ENCODE peak calls at places on chromosomes 13 and 19, in nine cellular contexts. P, T, X, F, S, O, J, M and C are unnamed samples. For H3K27me3, the result is how much of the 10 kb centered on the place peaks cover.

GRCh38 chr19:4305659-4306058 is 1.3 kb downstream of the FSD1 start:
- DNase-seq in P (no peak), T (no peak), X (no peak), F (no peak), S (no peak), O (no peak), J (no peak), M (no peak), C (no peak)

GRCh38 chr19:58558066-58558622 is at the start of gene UBE2M:
- DNase-seq in P (no peak), T (peak), X (peak), F (peak), S (no peak), O (peak), J (no peak), M (no peak), C (no peak)

GRCh38 chr19:34976611-34977010 is 12.6 kb upstream of the ZNF792 start:
- DNase-seq in P (no peak), T (no peak), X (no peak), F (no peak), S (no peak), O (no peak), J (no peak), M (no peak), C (no peak)

GRCh38 chr19:15636026-15636425 is 4.7 kb upstream of the CYP4F3 start:
- DNase-seq in P (no peak), T (no peak), X (no peak), F (no peak), S (no peak), O (no peak), J (no peak), M (no peak), C (no peak)

GRCh38 chr13:50038266-50038665 is 23.0 kb downstream of the KCNRG start:
- DNase-seq in P (no peak), T (no peak), X (no peak), F (no peak), S (no peak), O (no peak), J (no peak), M (no peak), C (no peak)

GRCh38 chr13:113001251-113002140 is 32.5 kb downstream of the MCF2L start:
- DNase-seq in P (peak), T (peak), X (peak), F (no peak), S (no peak), O (peak), J (no peak), M (peak), C (no peak)

GRCh38 chr19:46824887-46825730 is 25.5 kb downstream of the AP2S1 start:
- DNase-seq in P (no peak), T (no peak), X (no peak), F (no peak), S (no peak), O (peak), J (no peak), M (no peak), C (no peak)

GRCh38 chr13:108326318-108326717 is 56.8 kb downstream of the TNFSF13B start:
- DNase-seq in P (peak), T (no peak), X (no peak), F (no peak), S (no peak), O (peak), J (no peak), M (no peak), C (no peak)

GRCh38 chr13:73401769-73402168 is 343.0 kb downstream of the KLF5 start:
- DNase-seq in P (no peak), T (no peak), X (no peak), F (no peak), S (no peak), O (no peak), J (no peak), M (no peak), C (no peak)

GRCh38 chr19:7920520-7921301 is 573 bp downstream of the SNAPC2 start:
- DNase-seq in P (peak), T (peak), X (peak), F (peak), S (peak), O (peak), J (peak), M (peak), C (peak)

GRCh38 chr13:84672616-84673015 is 790.3 kb upstream of the SLITRK1 start:
- DNase-seq in P (no peak), T (no peak), X (peak), F (no peak), S (no peak), O (no peak), J (no peak), M (no peak), C (no peak)

GRCh38 chr19:49403404-49404187 is 15.5 kb downstream of the KASH5 start:
- DNase-seq in P (no peak), T (no peak), X (peak), F (no peak), S (no peak), O (no peak), J (no peak), M (peak), C (no peak)

GRCh38 chr13:52447815-52448552 is 2.5 kb downstream of the VPS36 start:
- DNase-seq in P (no peak), T (no peak), X (no peak), F (no peak), S (no peak), O (no peak), J (peak), M (no peak), C (no peak)

GRCh38 chr19:52188822-52189744 is 769 bp upstream of the PPP2R1A start:
- DNase-seq in P (no peak), T (no peak), X (peak), F (no peak), S (no peak), O (no peak), J (peak), M (no peak), C (peak)

GRCh38 chr19:16899566-16900075 is 10.8 kb downstream of the F2RL3 start:
- DNase-seq in P (peak), T (peak), X (no peak), F (no peak), S (no peak), O (peak), J (peak), M (no peak), C (no peak)

GRCh38 chr13:96851856-96852255 is 142.4 kb downstream of the OXGR1 start:
- DNase-seq in P (no peak), T (no peak), X (no peak), F (no peak), S (no peak), O (no peak), J (no peak), M (no peak), C (no peak)

GRCh38 chr19:13195678-13196077 is 45.5 kb downstream of the IER2 start:
- DNase-seq in P (no peak), T (peak), X (peak), F (no peak), S (no peak), O (peak), J (no peak), M (no peak), C (peak)

GRCh38 chr19:54905908-54906511 is at the start of gene NCR1:
- DNase-seq in P (no peak), T (no peak), X (no peak), F (no peak), S (peak), O (no peak), J (no peak), M (no peak), C (peak)

GRCh38 chr19:55085923-55086715 is 10.4 kb downstream of the EPS8L1 start:
- DNase-seq in P (no peak), T (no peak), X (no peak), F (no peak), S (no peak), O (no peak), J (no peak), M (no peak), C (no peak)

GRCh38 chr13:28220166-28220565 is 81.8 kb downstream of the PAN3 start:
- DNase-seq in P (peak), T (no peak), X (no peak), F (no peak), S (no peak), O (no peak), J (peak), M (peak), C (no peak)

GRCh38 chr13:44955421-44955820 is 33.9 kb downstream of the NUFIP1 start:
- DNase-seq in P (peak), T (peak), X (peak), F (no peak), S (no peak), O (peak), J (no peak), M (no peak), C (no peak)

GRCh38 chr13:25783480-25784081 is 268.2 kb downstream of the SHISA2 start:
- DNase-seq in P (no peak), T (no peak), X (no peak), F (no peak), S (no peak), O (no peak), J (no peak), M (no peak), C (no peak)

GRCh38 chr19:6616011-6616410 is 25.1 kb upstream of the CD70 start:
- DNase-seq in P (peak), T (no peak), X (no peak), F (no peak), S (no peak), O (no peak), J (peak), M (no peak), C (no peak)

GRCh38 chr19:39351537-39352037 is 9.4 kb downstream of the SAMD4B start:
- DNase-seq in P (peak), T (no peak), X (no peak), F (no peak), S (no peak), O (no peak), J (no peak), M (peak), C (no peak)

GRCh38 chr19:20315543-20315942 is 148.5 kb downstream of the ZNF486 start:
- DNase-seq in P (no peak), T (no peak), X (no peak), F (no peak), S (no peak), O (no peak), J (no peak), M (no peak), C (no peak)

GRCh38 chr19:10295847-10296591 is 6.3 kb downstream of the ICAM5 start:
- DNase-seq in P (no peak), T (no peak), X (no peak), F (no peak), S (no peak), O (no peak), J (no peak), M (no peak), C (no peak)

GRCh38 chr19:10292789-10293636 is 3.3 kb downstream of the ICAM5 start:
- DNase-seq in P (no peak), T (no peak), X (peak), F (no peak), S (no peak), O (no peak), J (no peak), M (no peak), C (no peak)

GRCh38 chr19:10293637-10294367 is 4.0 kb downstream of the ICAM5 start:
- DNase-seq in P (no peak), T (no peak), X (no peak), F (no peak), S (no peak), O (no peak), J (no peak), M (no peak), C (no peak)

GRCh38 chr19:10295305-10295846 is 5.6 kb downstream of the ICAM5 start:
- DNase-seq in P (peak), T (peak), X (peak), F (no peak), S (no peak), O (no peak), J (no peak), M (no peak), C (peak)

GRCh38 chr19:10294368-10294697 is 4.6 kb downstream of the ICAM5 start:
- DNase-seq in P (no peak), T (no peak), X (peak), F (no peak), S (no peak), O (no peak), J (no peak), M (no peak), C (no peak)
- H3K27me3 ChIP-seq in P (half or more), T (half or more), X (under half), F (under half), S (under half), O (under half), J (under half), M (under half), C (half or more)

GRCh38 chr19:33302175-33302973 is at the start of gene CEBPA:
- DNase-seq in P (peak), T (peak), X (peak), F (peak), S (peak), O (peak), J (peak), M (peak), C (peak)
- H3K27me3 ChIP-seq in P (under half), T (under half), X (under half), F (under half), S (under half), O (under half), J (under half), M (half or more), C (under half)

GRCh38 chr13:92365904-92366303 is 860.7 kb upstream of the GPC6 start:
- DNase-seq in P (peak), T (no peak), X (no peak), F (no peak), S (no peak), O (no peak), J (no peak), M (no peak), C (no peak)
- H3K27me3 ChIP-seq in P (under half), T (under half), X (under half), F (under half), S (under half), O (under half), J (under half), M (under half), C (under half)

DNA sequence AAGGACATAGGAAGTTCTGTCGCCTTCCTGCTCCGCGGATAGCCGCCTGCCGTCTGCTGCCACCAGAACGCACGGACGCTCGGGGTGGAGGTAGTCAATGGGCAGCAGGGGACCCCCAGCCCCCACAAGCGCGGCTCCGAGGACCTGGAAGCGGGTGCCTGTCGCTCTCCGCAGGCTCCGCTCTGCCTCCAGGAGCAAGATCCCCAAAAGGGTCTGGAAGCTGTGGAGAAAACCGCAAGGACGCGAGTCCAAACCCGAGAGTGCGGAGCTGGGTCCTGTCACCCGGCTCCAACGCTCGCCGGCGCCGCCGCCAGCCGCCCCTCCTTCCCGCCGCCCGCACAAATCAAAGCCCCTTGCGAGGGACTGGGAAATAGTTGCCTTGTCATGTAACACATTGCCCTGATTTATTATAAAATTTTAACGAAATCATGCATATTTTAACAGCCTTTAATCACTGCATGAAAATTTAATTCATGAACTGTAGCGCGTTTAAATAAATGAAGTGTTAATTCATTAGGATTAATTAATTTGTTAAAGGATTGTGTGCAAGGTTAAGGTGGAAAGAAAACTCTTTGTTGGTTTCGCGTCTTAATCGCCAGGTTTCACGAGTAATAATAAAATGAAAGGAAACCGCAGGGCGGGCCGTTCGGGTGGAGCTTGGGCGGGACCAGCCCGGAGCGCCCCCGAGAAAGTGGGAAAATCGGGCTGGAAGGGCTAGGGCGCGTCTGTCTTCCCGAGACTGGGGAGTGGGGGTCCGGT is 5.5 kb upstream of the POU4F1 start:
- DNase-seq in P (no peak), T (no peak), X (no peak), F (no peak), S (no peak), O (no peak), J (no peak), M (no peak), C (no peak)
- H3K27me3 ChIP-seq in P (half or more), T (half or more), X (half or more), F (under half), S (half or more), O (under half), J (half or more), M (half or more), C (half or more)